ENCODE peak calls at places on chromosomes 2 and 18, in eight cellular contexts. E is HEK293T; V is stimulated activated CD8-positive, alpha-beta memory T cell treated with anti-CD3 and anti-CD28 coated beads, Interleukin-2, amount 100 ng/mL, for 1 hour; J is AG08396; Z is ureter; N is activated gamma-delta T cell; I is GM03348; T is omental fat pad. W is an unnamed sample.

GRCh38 chr2:70671059-70671685 is 96.8 kb downstream of the ADD2 start:
- DNase-seq in E (no peak), V (no peak), J (no peak), Z (no peak), N (no peak), I (peak; percentile 57), T (no peak), W (no peak)

GRCh38 chr2:193518061-193518817 is 1323.5 kb upstream of the TMEFF2 start:
- DNase-seq in E (no peak), V (no peak), J (no peak), Z (no peak), N (no peak), I (no peak), T (no peak), W (no peak)

GRCh38 chr2:112482309-112483046 is 522 bp downstream of the TTL start:
- DNase-seq in E (peak; percentile 43), V (no peak), J (peak; percentile 76), Z (peak; percentile 48), N (peak; percentile 23), I (peak; percentile 50), T (no peak), W (peak; percentile 23)

GRCh38 chr2:95029898-95030341 is 4.4 kb downstream of the MAL start:
- DNase-seq in E (no peak), V (no peak), J (no peak), Z (no peak), N (no peak), I (no peak), T (no peak), W (no peak)

GRCh38 chr2:40178171-40178778 is 273.6 kb downstream of the SLC8A1 start:
- DNase-seq in E (no peak), V (no peak), J (no peak), Z (no peak), N (no peak), I (no peak), T (no peak), W (no peak)

GRCh38 chr2:15719566-15720313 is 128.1 kb downstream of the DDX1 start:
- DNase-seq in E (no peak), V (no peak), J (no peak), Z (no peak), N (no peak), I (no peak), T (no peak), W (no peak)

GRCh38 chr2:215831296-215831913 is 181.9 kb downstream of the MREG start:
- DNase-seq in E (no peak), V (no peak), J (no peak), Z (no peak), N (no peak), I (no peak), T (no peak), W (no peak)

GRCh38 chr2:204495381-204495780 is 49.9 kb upstream of the PARD3B start:
- DNase-seq in E (no peak), V (no peak), J (no peak), Z (no peak), N (no peak), I (no peak), T (no peak), W (no peak)

GRCh38 chr2:190636362-190636761 is 12.5 kb upstream of the NAB1 start:
- DNase-seq in E (no peak), V (no peak), J (peak; percentile 31), Z (no peak), N (no peak), I (peak; percentile 68), T (no peak), W (no peak)

GRCh38 chr2:69013123-69013836 is at the start of gene ANTXR1:
- DNase-seq in E (peak; percentile 82), V (no peak), J (peak; percentile 80), Z (peak; percentile 68), N (no peak), I (peak; percentile 87), T (no peak), W (peak; percentile 40)

GRCh38 chr2:200786423-200786822 is 25.3 kb upstream of the BZW1 start:
- DNase-seq in E (no peak), V (no peak), J (no peak), Z (no peak), N (no peak), I (peak; percentile 12), T (no peak), W (no peak)

GRCh38 chr18:2337552-2338141 is 233.7 kb downstream of the METTL4 start:
- DNase-seq in E (peak; percentile 16), V (no peak), J (peak; percentile 14), Z (no peak), N (no peak), I (peak; percentile 53), T (no peak), W (no peak)

GRCh38 chr2:32812316-32812715 is 134.4 kb upstream of the LTBP1 start:
- DNase-seq in E (no peak), V (no peak), J (no peak), Z (no peak), N (no peak), I (peak; percentile 35), T (no peak), W (no peak)

GRCh38 chr2:110737783-110738182 is 5.4 kb downstream of the ACOXL start:
- DNase-seq in E (no peak), V (no peak), J (no peak), Z (no peak), N (no peak), I (no peak), T (no peak), W (no peak)

GRCh38 chr2:50975546-50975945 is 56.4 kb downstream of the NRXN1 start:
- DNase-seq in E (no peak), V (no peak), J (no peak), Z (no peak), N (no peak), I (no peak), T (no peak), W (no peak)

GRCh38 chr2:37645363-37645762 is 26.1 kb downstream of the CDC42EP3 start:
- DNase-seq in E (no peak), V (no peak), J (no peak), Z (no peak), N (no peak), I (no peak), T (no peak), W (no peak)

GRCh38 chr2:172200495-172201085 is 97.9 kb upstream of the DLX2 start:
- DNase-seq in E (no peak), V (no peak), J (peak; percentile 18), Z (no peak), N (no peak), I (peak; percentile 28), T (peak; percentile 45), W (no peak)

GRCh38 chr2:42964444-42965081 is 172.2 kb upstream of the HAAO start:
- DNase-seq in E (no peak), V (no peak), J (peak; percentile 86), Z (peak; percentile 72), N (no peak), I (peak; percentile 94), T (no peak), W (no peak)

GRCh38 chr2:112661656-112662305 is 16.0 kb downstream of the SLC20A1 start:
- DNase-seq in E (no peak), V (no peak), J (no peak), Z (no peak), N (no peak), I (no peak), T (no peak), W (no peak)

GRCh38 chr18:26549486-26550435 is 1.4 kb upstream of the KCTD1 start:
- DNase-seq in E (peak; percentile 66), V (no peak), J (peak; percentile 77), Z (peak; percentile 67), N (no peak), I (peak; percentile 86), T (no peak), W (peak; percentile 92)

GRCh38 chr18:50060822-50061221 is 134.1 kb downstream of the MYO5B start:
- DNase-seq in E (no peak), V (no peak), J (no peak), Z (no peak), N (no peak), I (no peak), T (no peak), W (no peak)

GRCh38 chr2:83055338-83056010 is 1403.6 kb downstream of the SUCLG1 start:
- DNase-seq in E (no peak), V (no peak), J (peak; percentile 14), Z (no peak), N (no peak), I (peak; percentile 84), T (no peak), W (no peak)

GRCh38 chr18:14942275-14942674 is 194.3 kb downstream of the ANKRD30B start:
- DNase-seq in E (no peak), V (no peak), J (no peak), Z (no peak), N (no peak), I (no peak), T (no peak), W (no peak)

GRCh38 chr2:186687774-186688173 is 6.1 kb upstream of the FAM171B start:
- DNase-seq in E (no peak), V (no peak), J (no peak), Z (no peak), N (no peak), I (no peak), T (no peak), W (no peak)

GRCh38 chr2:142975239-142975638 is 97.8 kb downstream of the KYNU start:
- DNase-seq in E (no peak), V (no peak), J (no peak), Z (no peak), N (no peak), I (no peak), T (no peak), W (no peak)

GRCh38 chr2:48189552-48190228 is 283.4 kb upstream of the FBXO11 start:
- DNase-seq in E (no peak), V (no peak), J (no peak), Z (no peak), N (no peak), I (no peak), T (no peak), W (no peak)

GRCh38 chr2:67322361-67323001 is 74.7 kb upstream of the ETAA1 start:
- DNase-seq in E (peak; percentile 57), V (no peak), J (peak; percentile 63), Z (peak; percentile 49), N (no peak), I (peak; percentile 6), T (no peak), W (peak; percentile 34)

GRCh38 chr2:219171231-219171651 is 1.4 kb upstream of the SLC23A3 start:
- DNase-seq in E (peak; percentile 42), V (no peak), J (peak; percentile 86), Z (no peak), N (no peak), I (peak; percentile 82), T (no peak), W (no peak)

GRCh38 chr2:151114934-151115333 is 146.7 kb downstream of the RBM43 start:
- DNase-seq in E (no peak), V (no peak), J (peak; percentile 9), Z (no peak), N (no peak), I (peak; percentile 30), T (no peak), W (no peak)

GRCh38 chr18:21930177-21930576 is 189.6 kb downstream of the MIB1 start:
- DNase-seq in E (no peak), V (no peak), J (no peak), Z (no peak), N (no peak), I (no peak), T (no peak), W (no peak)

GRCh38 chr18:600107-600506 is 3.3 kb downstream of the CLUL1 start:
- DNase-seq in E (peak; percentile 10), V (no peak), J (no peak), Z (no peak), N (no peak), I (no peak), T (no peak), W (no peak)

W was measured in upper lobe of left lung.